ENCODE peak calls at places on chromosome 2, in eight cellular contexts. S is OCI-LY7; A is GM12864; Z is adipocyte; E is heart left ventricle; Q is esophagus muscularis mucosa; N is lung; V is CD8-positive, alpha-beta T cell. X is an unnamed sample.

GRCh38 chr2:72515696-72516095 is 310.1 kb downstream of the EXOC6B start:
- DNase-seq in S (no peak), A (no peak), N (no peak), Z (no peak), Q (no peak), V (no peak), E (no peak), X (no peak)

GRCh38 chr2:179422037-179422643 is 157.5 kb upstream of the SESTD1 start:
- DNase-seq in Q (peak; percentile 93), S (peak; percentile 70), N (peak; percentile 71), A (peak; percentile 10), E (peak; percentile 60), Z (peak; percentile 91), V (no peak), X (peak; percentile 87)

GRCh38 chr2:216665240-216665639 is 30.1 kb downstream of the IGFBP5 start:
- DNase-seq in E (peak; percentile 54), V (no peak), N (peak; percentile 57), Q (no peak), S (no peak), Z (no peak), A (no peak), X (no peak)

GRCh38 chr2:69652206-69652605 is 8.7 kb upstream of the AAK1 start:
- DNase-seq in E (no peak), N (no peak), V (no peak), Q (no peak), Z (peak; percentile 66), S (no peak), A (no peak), X (no peak)

GRCh38 chr2:65420712-65421431 is 11.5 kb downstream of the SPRED2 start:
- DNase-seq in A (no peak), N (no peak), Z (peak; percentile 65), V (no peak), E (no peak), Q (no peak), S (peak; percentile 83), X (no peak)

GRCh38 chr2:204065571-204065970 is 129.0 kb downstream of the ICOS start:
- DNase-seq in E (no peak), A (no peak), S (no peak), V (no peak), N (no peak), Z (no peak), Q (no peak), X (no peak)

GRCh38 chr2:204892506-204893255 is 347.4 kb downstream of the PARD3B start:
- DNase-seq in Z (peak; percentile 64), A (no peak), E (no peak), N (no peak), Q (no peak), V (no peak), S (no peak), X (no peak)

GRCh38 chr2:61853848-61854434 is at the start of gene FAM161A:
- DNase-seq in Z (peak; percentile 94), A (peak; percentile 56), N (peak; percentile 83), Q (peak; percentile 94), V (peak; percentile 63), S (peak; percentile 82), E (peak; percentile 93), X (peak; percentile 86)

GRCh38 chr2:230711224-230711623 is 1.4 kb upstream of the CAB39 start:
- DNase-seq in Q (no peak), Z (no peak), E (no peak), S (no peak), N (no peak), A (no peak), V (no peak), X (no peak)

GRCh38 chr2:44529448-44529847 is 167.7 kb downstream of the CAMKMT start:
- DNase-seq in V (no peak), N (no peak), Q (no peak), E (no peak), S (no peak), A (no peak), Z (no peak), X (no peak)

GRCh38 chr2:137336067-137336466 is 570.7 kb downstream of the THSD7B start:
- DNase-seq in Z (no peak), E (no peak), Q (no peak), N (no peak), A (no peak), V (no peak), S (no peak), X (no peak)

GRCh38 chr2:231280861-231281260 is 82.4 kb downstream of the ARMC9 start:
- DNase-seq in V (no peak), E (no peak), A (no peak), Q (no peak), N (no peak), Z (no peak), S (no peak), X (no peak)

GRCh38 chr2:21599417-21599816 is 475.6 kb downstream of the TDRD15 start:
- DNase-seq in A (no peak), V (no peak), E (no peak), Z (no peak), N (no peak), S (no peak), Q (no peak), X (no peak)

GRCh38 chr2:150619607-150620330 is 132.3 kb upstream of the RND3 start:
- DNase-seq in V (no peak), E (peak; percentile 28), A (no peak), N (no peak), S (no peak), Z (peak; percentile 87), Q (no peak), X (no peak)

GRCh38 chr2:18518116-18519111 is 42.0 kb downstream of the RDH14 start:
- DNase-seq in A (no peak), E (no peak), N (no peak), V (no peak), Z (peak; percentile 69), S (no peak), Q (no peak), X (no peak)

GRCh38 chr2:28720345-28720744 is 31.3 kb upstream of the PPP1CB start:
- DNase-seq in E (no peak), A (no peak), S (no peak), Z (no peak), N (no peak), Q (no peak), V (no peak), X (no peak)

GRCh38 chr2:232039086-232039485 is 77.6 kb downstream of the DIS3L2 start:
- DNase-seq in Q (no peak), N (no peak), A (no peak), Z (no peak), V (no peak), S (no peak), E (no peak), X (no peak)

GRCh38 chr2:71101656-71102055 is 28.4 kb downstream of the MCEE start:
- DNase-seq in A (no peak), Q (no peak), E (no peak), Z (peak; percentile 20), V (no peak), N (no peak), S (no peak), X (no peak)

GRCh38 chr2:64330691-64331429 is 123.1 kb upstream of the LGALSL start:
- DNase-seq in E (peak; percentile 79), V (peak; percentile 70), Q (peak; percentile 93), S (peak; percentile 92), Z (peak; percentile 96), N (peak; percentile 83), A (peak; percentile 66), X (peak; percentile 91)

GRCh38 chr2:64330281-64330680 is 123.7 kb upstream of the LGALSL start:
- DNase-seq in E (no peak), V (no peak), N (no peak), S (no peak), Q (no peak), A (no peak), Z (no peak), X (peak; percentile 57)

GRCh38 chr2:64332300-64332699 is 121.7 kb upstream of the LGALSL start:
- DNase-seq in Z (peak; percentile 47), V (no peak), E (no peak), A (no peak), S (no peak), Q (no peak), N (no peak), X (no peak)

GRCh38 chr2:64331846-64332245 is 122.1 kb upstream of the LGALSL start:
- DNase-seq in N (no peak), E (no peak), S (no peak), Z (no peak), Q (no peak), V (no peak), A (no peak), X (no peak)

DNA sequence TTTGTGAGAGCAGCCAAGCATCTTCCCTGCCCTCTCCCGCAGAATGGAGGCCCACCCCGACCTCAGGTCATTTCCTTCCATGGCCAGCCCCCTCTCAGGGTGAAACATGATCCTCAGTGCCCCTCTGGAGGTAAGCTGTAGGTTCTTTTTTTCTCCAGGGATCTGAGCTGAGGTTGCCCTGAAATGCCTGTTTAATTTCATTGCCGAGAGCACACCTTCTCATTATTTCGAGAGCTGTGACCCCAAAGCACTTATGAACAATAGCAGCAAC is 122.6 kb upstream of the LGALSL start:
- DNase-seq in V (no peak), S (no peak), E (no peak), Z (no peak), Q (no peak), A (no peak), N (no peak), X (peak; percentile 52)
- H3K4me3 ChIP-seq in V (no peak overlapping the region), S (no peak overlapping the region), E (no peak overlapping the region), Z (no peak overlapping the region), Q (no peak overlapping the region), A (no peak overlapping the region), N (no peak overlapping the region), X (no peak overlapping the region)

DNA sequence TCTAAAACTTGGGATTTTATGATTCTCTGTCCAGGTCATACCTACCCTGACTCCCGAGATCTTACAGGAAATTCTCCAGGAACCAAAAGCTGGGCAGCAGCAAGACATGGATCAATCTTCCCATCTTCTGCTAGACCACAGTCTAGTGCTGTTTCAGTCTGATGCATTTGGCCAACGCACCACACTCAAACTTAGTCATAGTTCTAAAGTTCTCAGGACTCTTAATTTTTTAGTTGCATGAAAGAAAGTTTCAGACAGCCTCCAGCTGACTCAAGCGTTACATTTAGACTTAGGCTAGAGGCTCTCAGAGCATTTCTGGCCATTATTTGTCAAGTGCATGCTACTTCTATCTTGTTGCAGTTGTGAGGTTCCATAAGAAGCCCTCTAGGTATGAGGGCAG is 230.1 kb upstream of the CCDC150 start:
- DNase-seq in S (no peak), Z (peak; percentile 27), Q (no peak), N (no peak), V (no peak), A (no peak), E (no peak), X (no peak)
- H3K4me3 ChIP-seq in S (no peak overlapping the region), Z (no peak overlapping the region), Q (no peak overlapping the region), N (no peak overlapping the region), V (no peak overlapping the region), A (no peak overlapping the region), E (no peak overlapping the region), X (no peak overlapping the region)

DNA sequence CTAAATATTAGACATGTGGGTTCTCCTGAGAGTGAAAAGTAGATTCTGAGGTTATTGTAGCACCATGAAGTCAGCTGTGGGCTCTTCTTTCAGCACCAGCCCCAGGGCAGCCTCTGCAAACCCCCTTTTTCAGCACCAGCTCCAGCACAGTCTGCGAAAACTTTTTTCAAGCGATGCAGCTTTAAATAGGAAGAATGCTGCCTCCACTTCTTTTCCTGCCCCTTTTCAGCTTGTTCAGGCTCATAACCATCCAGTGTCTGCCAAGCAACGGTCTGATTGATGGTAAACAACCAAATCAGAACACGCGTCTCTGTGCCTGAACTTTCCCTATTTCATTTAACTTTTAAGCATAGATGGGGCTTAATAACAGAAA is at the start of gene COL5A2:
- DNase-seq in V (no peak), E (peak; percentile 29), Z (peak; percentile 95), S (no peak), N (no peak), Q (no peak), A (no peak), X (peak; percentile 76)
- H3K4me3 ChIP-seq in V (no peak within 1 kb of the TSS), E (peak within 1 kb of the TSS; percentile 39), Z (peak within 1 kb of the TSS; percentile 95), S (no peak within 1 kb of the TSS), N (peak within 1 kb of the TSS; percentile 39), Q (peak within 1 kb of the TSS; percentile 65), A (no peak within 1 kb of the TSS), X (peak within 1 kb of the TSS; percentile 42)

GRCh38 chr2:120993661-120994060 is 258.0 kb downstream of the GLI2 start:
- DNase-seq in V (no peak), E (no peak), A (no peak), S (no peak), Q (no peak), N (no peak), Z (no peak), X (peak; percentile 43)
- H3K4me3 ChIP-seq in V (no peak overlapping the region), E (no peak overlapping the region), A (no peak overlapping the region), S (no peak overlapping the region), Q (no peak overlapping the region), N (no peak overlapping the region), Z (no peak overlapping the region), X (no peak overlapping the region)

X was measured in right atrium auricular region.